ENCODE peak calls at places on chromosomes 13 and 19, in six cellular contexts. One of them, this sample, is unnamed.

GRCh38 chr13:108895220-108895704 is 265.9 kb downstream of the MYO16 start:
- DNase-seq in HCT116: no peak
- DNase-seq in K562: no peak
- DNase-seq in GM12878: no peak
- DNase-seq in SK-N-SH: peak
- DNase-seq in HepG2: peak
- DNase-seq in this sample: no peak

GRCh38 chr19:47749326-47749725 is 4.0 kb downstream of the NOP53 start:
- DNase-seq in HepG2: no peak
- DNase-seq in GM12878: peak
- DNase-seq in HCT116: no peak
- DNase-seq in K562: no peak
- DNase-seq in SK-N-SH: no peak
- DNase-seq in this sample: no peak

GRCh38 chr13:113170503-113170902 is 12.1 kb downstream of the PROZ start:
- DNase-seq in SK-N-SH: no peak
- DNase-seq in K562: no peak
- DNase-seq in HepG2: no peak
- DNase-seq in HCT116: no peak
- DNase-seq in GM12878: no peak
- DNase-seq in this sample: no peak

GRCh38 chr13:31045621-31046081 is 113.2 kb downstream of the TEX26 start:
- DNase-seq in HCT116: peak
- DNase-seq in GM12878: peak
- DNase-seq in K562: peak
- DNase-seq in SK-N-SH: no peak
- DNase-seq in HepG2: peak
- DNase-seq in this sample: no peak

GRCh38 chr19:34513767-34514166 is 32.2 kb downstream of the WTIP start:
- DNase-seq in HCT116: no peak
- DNase-seq in HepG2: no peak
- DNase-seq in GM12878: no peak
- DNase-seq in K562: no peak
- DNase-seq in SK-N-SH: no peak
- DNase-seq in this sample: no peak

GRCh38 chr19:48713041-48713863 is 6.3 kb downstream of the MAMSTR start:
- DNase-seq in K562: peak
- DNase-seq in HCT116: no peak
- DNase-seq in GM12878: no peak
- DNase-seq in SK-N-SH: peak
- DNase-seq in HepG2: no peak
- DNase-seq in this sample: no peak

GRCh38 chr13:99376924-99377323 is 69.7 kb upstream of the GPR183 start:
- DNase-seq in K562: no peak
- DNase-seq in HCT116: no peak
- DNase-seq in GM12878: no peak
- DNase-seq in HepG2: no peak
- DNase-seq in SK-N-SH: no peak
- DNase-seq in this sample: no peak

GRCh38 chr19:47587295-47587694 is 14.3 kb upstream of the ZNF541 start:
- DNase-seq in HCT116: no peak
- DNase-seq in SK-N-SH: no peak
- DNase-seq in K562: no peak
- DNase-seq in HepG2: no peak
- DNase-seq in GM12878: no peak
- DNase-seq in this sample: no peak

GRCh38 chr19:52700673-52701072 is 34.2 kb downstream of the ZNF611 start:
- DNase-seq in HCT116: no peak
- DNase-seq in GM12878: no peak
- DNase-seq in SK-N-SH: no peak
- DNase-seq in HepG2: peak
- DNase-seq in K562: no peak
- DNase-seq in this sample: no peak

GRCh38 chr13:98570929-98571372 is 6.0 kb downstream of the STK24 start:
- DNase-seq in K562: peak
- DNase-seq in HepG2: peak
- DNase-seq in SK-N-SH: no peak
- DNase-seq in GM12878: peak
- DNase-seq in HCT116: peak
- DNase-seq in this sample: no peak

GRCh38 chr13:41060723-41061074 is 610 bp upstream of the WBP4 start:
- DNase-seq in SK-N-SH: peak
- DNase-seq in HCT116: peak
- DNase-seq in K562: peak
- DNase-seq in HepG2: peak
- DNase-seq in GM12878: peak
- DNase-seq in this sample: no peak

GRCh38 chr13:80214521-80214941 is 126.4 kb downstream of the SPRY2 start:
- DNase-seq in HCT116: no peak
- DNase-seq in HepG2: no peak
- DNase-seq in SK-N-SH: peak
- DNase-seq in GM12878: no peak
- DNase-seq in K562: no peak
- DNase-seq in this sample: peak

GRCh38 chr19:49997709-49998108 is 27.5 kb downstream of the VRK3 start:
- DNase-seq in SK-N-SH: peak
- DNase-seq in HepG2: peak
- DNase-seq in HCT116: peak
- DNase-seq in GM12878: peak
- DNase-seq in K562: peak
- DNase-seq in this sample: no peak

GRCh38 chr19:10112037-10112751 is 701 bp downstream of the P2RY11 start:
- DNase-seq in SK-N-SH: peak
- DNase-seq in HepG2: no peak
- DNase-seq in K562: no peak
- DNase-seq in HCT116: no peak
- DNase-seq in GM12878: no peak
- DNase-seq in this sample: no peak
- TF ChIP-seq YY1 in SK-N-SH: no peak
- TF ChIP-seq YY1 in HepG2: no peak
- TF ChIP-seq YY1 in K562: no peak
- TF ChIP-seq YY1 in HCT116: no peak
- TF ChIP-seq YY1 in GM12878: no peak
- TF ChIP-seq YY1 in this sample: no peak

GRCh38 chr13:29595380-29596063 is at the start of gene SLC7A1:
- DNase-seq in K562: peak
- DNase-seq in HCT116: peak
- DNase-seq in HepG2: peak
- DNase-seq in GM12878: peak
- DNase-seq in SK-N-SH: peak
- DNase-seq in this sample: peak
- TF ChIP-seq YY1 in K562: peak
- TF ChIP-seq YY1 in HCT116: no peak
- TF ChIP-seq YY1 in HepG2: no peak
- TF ChIP-seq YY1 in GM12878: peak
- TF ChIP-seq YY1 in SK-N-SH: no peak
- TF ChIP-seq YY1 in this sample: no peak

DNA sequence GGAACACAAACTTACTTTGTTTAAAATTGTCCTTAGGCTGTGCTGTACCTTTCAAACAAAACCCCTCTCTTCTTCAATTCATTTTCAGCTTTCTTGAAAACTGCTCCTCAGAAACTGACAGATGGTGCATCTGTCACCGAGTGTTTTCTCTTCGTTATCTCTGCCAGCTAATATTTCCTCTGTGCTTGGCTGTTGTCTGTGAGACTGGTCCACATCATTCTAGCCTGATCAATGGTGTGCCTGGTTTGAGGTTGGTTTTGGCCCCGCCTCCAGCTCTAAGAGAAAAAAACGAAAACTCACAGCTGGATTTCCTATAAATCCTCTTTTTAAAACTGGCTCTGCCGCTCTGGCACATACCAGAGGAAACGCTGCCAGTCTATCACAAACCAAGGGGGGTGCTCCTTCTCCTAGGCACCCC is 79.7 kb downstream of the STARD13 start:
- DNase-seq in K562: no peak
- DNase-seq in SK-N-SH: peak
- DNase-seq in GM12878: no peak
- DNase-seq in HCT116: no peak
- DNase-seq in HepG2: no peak
- DNase-seq in this sample: no peak
- TF ChIP-seq YY1 in K562: no peak
- TF ChIP-seq YY1 in SK-N-SH: no peak
- TF ChIP-seq YY1 in GM12878: no peak
- TF ChIP-seq YY1 in HCT116: no peak
- TF ChIP-seq YY1 in HepG2: no peak
- TF ChIP-seq YY1 in this sample: no peak

GRCh38 chr13:44420376-44421220 is 47.0 kb downstream of the SERP2 start:
- DNase-seq in HepG2: no peak
- DNase-seq in HCT116: no peak
- DNase-seq in SK-N-SH: no peak
- DNase-seq in GM12878: no peak
- DNase-seq in K562: no peak
- DNase-seq in this sample: no peak
- TF ChIP-seq YY1 in HepG2: no peak
- TF ChIP-seq YY1 in HCT116: no peak
- TF ChIP-seq YY1 in SK-N-SH: no peak
- TF ChIP-seq YY1 in GM12878: no peak
- TF ChIP-seq YY1 in K562: no peak
- TF ChIP-seq YY1 in this sample: no peak

DNA sequence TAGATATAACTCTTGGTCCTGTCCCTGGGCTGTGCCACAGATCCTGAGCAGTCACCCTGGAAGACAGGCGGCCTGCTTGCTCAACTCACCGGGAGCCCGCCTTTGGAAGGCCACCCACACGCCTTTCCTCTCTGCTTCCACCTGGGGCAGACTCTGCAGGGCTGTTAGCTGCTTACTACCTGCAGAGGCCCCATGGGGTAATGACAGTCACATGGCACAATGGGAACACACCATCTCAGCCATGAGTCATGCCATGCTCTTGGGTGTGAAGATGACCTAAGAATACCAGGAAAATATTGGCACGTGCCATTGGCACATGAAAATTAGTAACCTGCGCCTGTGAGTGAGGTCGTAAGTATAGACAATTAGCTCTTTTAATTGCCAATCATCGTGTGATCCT is 108.6 kb downstream of the COL4A2 start:
- DNase-seq in HepG2: peak
- DNase-seq in GM12878: no peak
- DNase-seq in HCT116: peak
- DNase-seq in SK-N-SH: no peak
- DNase-seq in K562: peak
- DNase-seq in this sample: no peak
- TF ChIP-seq YY1 in HepG2: no peak
- TF ChIP-seq YY1 in GM12878: no peak
- TF ChIP-seq YY1 in HCT116: peak
- TF ChIP-seq YY1 in SK-N-SH: no peak
- TF ChIP-seq YY1 in K562: no peak
- TF ChIP-seq YY1 in this sample: no peak